ENCODE peak calls at places on chromosomes 12 and 14, in seven cellular contexts. C, G, O, V, Q, E and U are unnamed samples.

GRCh38 chr12:113852695-113853490 is 113.2 kb downstream of the RBM19 start:
- DNase-seq in C (no peak), G (peak), O (no peak), V (no peak), Q (no peak), E (no peak), U (no peak)

GRCh38 chr12:6641131-6641530 is 5.4 kb upstream of the LPAR5 start:
- DNase-seq in C (no peak), G (no peak), O (no peak), V (no peak), Q (no peak), E (no peak), U (no peak)

GRCh38 chr14:77406718-77407117 is 16.6 kb downstream of the NOXRED1 start:
- DNase-seq in C (no peak), G (no peak), O (no peak), V (no peak), Q (no peak), E (no peak), U (no peak)

GRCh38 chr14:101350021-101350420 is 211.3 kb upstream of the DIO3 start:
- DNase-seq in C (no peak), G (no peak), O (no peak), V (no peak), Q (no peak), E (no peak), U (peak)

GRCh38 chr14:61653507-61653906 is 41.8 kb upstream of the HIF1A start:
- DNase-seq in C (no peak), G (no peak), O (no peak), V (peak), Q (no peak), E (peak), U (peak)

GRCh38 chr14:62179367-62180018 is 417.3 kb downstream of the SNAPC1 start:
- DNase-seq in C (peak), G (no peak), O (peak), V (peak), Q (peak), E (no peak), U (no peak)

GRCh38 chr12:108570743-108571603 is 8.6 kb downstream of the ISCU start:
- DNase-seq in C (no peak), G (no peak), O (no peak), V (no peak), Q (no peak), E (no peak), U (no peak)

GRCh38 chr12:113996026-113996425 is 29.9 kb upstream of the RBM19 start:
- DNase-seq in C (no peak), G (no peak), O (no peak), V (no peak), Q (peak), E (no peak), U (no peak)

GRCh38 chr14:104221636-104222375 is 83.4 kb downstream of the KIF26A start:
- DNase-seq in C (no peak), G (no peak), O (no peak), V (no peak), Q (no peak), E (no peak), U (peak)

GRCh38 chr12:65113621-65114035 is 7.5 kb downstream of the WIF1 start:
- DNase-seq in C (no peak), G (no peak), O (no peak), V (no peak), Q (no peak), E (no peak), U (no peak)

GRCh38 chr12:40170593-40170992 is 54.2 kb upstream of the LRRK2 start:
- DNase-seq in C (no peak), G (no peak), O (no peak), V (no peak), Q (no peak), E (no peak), U (no peak)